ENCODE peak calls at places on chromosomes 12 and 14, in five cellular contexts. G, K, Y, B and L are unnamed samples.

GRCh38 chr12:73321319-73321718 is 1049.1 kb downstream of the TRHDE start:
- ATAC-seq in G (no peak), K (no peak), Y (no peak), B (no peak), L (no peak)

GRCh38 chr12:116465407-116465806 is 93.8 kb upstream of the MAP1LC3B2 start:
- ATAC-seq in G (no peak), K (no peak), Y (no peak), B (no peak), L (no peak)

GRCh38 chr14:64649383-64649998 is 54.7 kb upstream of the PLEKHG3 start:
- ATAC-seq in G (no peak), K (no peak), Y (no peak), B (no peak), L (no peak)

GRCh38 chr12:3241621-3242020 is 164.4 kb downstream of the TSPAN9 start:
- ATAC-seq in G (no peak), K (no peak), Y (no peak), B (no peak), L (no peak)

GRCh38 chr14:58787601-58788000 is 149.8 kb downstream of the DACT1 start:
- ATAC-seq in G (no peak), K (no peak), Y (no peak), B (no peak), L (no peak)

GRCh38 chr12:21501258-21502163 is at the start of the genes GOLT1B and RECQL:
- ATAC-seq in G (peak), K (peak), Y (peak), B (peak), L (peak)

GRCh38 chr12:117158911-117159310 is 31.4 kb downstream of the FBXO21 start:
- ATAC-seq in G (no peak), K (no peak), Y (no peak), B (no peak), L (no peak)

GRCh38 chr14:39765676-39766075 is 333.4 kb upstream of the FBXO33 start:
- ATAC-seq in G (no peak), K (no peak), Y (no peak), B (no peak), L (no peak)

GRCh38 chr12:52082026-52082667 is 2.6 kb downstream of the SMIM41 start:
- ATAC-seq in G (no peak), K (no peak), Y (no peak), B (no peak), L (no peak)

GRCh38 chr14:95340201-95340697 is 20.5 kb upstream of the CLMN start:
- ATAC-seq in G (no peak), K (no peak), Y (no peak), B (no peak), L (no peak)

GRCh38 chr12:50567926-50568325 is 63.1 kb downstream of the DIP2B start:
- ATAC-seq in G (no peak), K (no peak), Y (no peak), B (no peak), L (no peak)

GRCh38 chr14:100662850-100663527 is 63.7 kb upstream of the DLK1 start:
- ATAC-seq in G (peak), K (no peak), Y (peak), B (no peak), L (no peak)